ENCODE peak calls at places on chromosomes 16 and 17, in six cellular contexts. E, Y, X, H, R and A are unnamed samples. For H3K4me1, the result is how much of the 10 kb centered on the place peaks cover.

GRCh38 chr16:57146735-57147134 is 39.1 kb downstream of the PSME3IP1 start:
- DNase-seq in R (peak), Y (no peak), X (no peak), H (no peak), E (peak), A (peak)

GRCh38 chr17:38731526-38732294 is 1.6 kb downstream of the CISD3 start:
- DNase-seq in X (no peak), Y (no peak), H (peak), E (no peak), R (no peak), A (no peak)

GRCh38 chr17:63445571-63446217 is 412 bp downstream of the CYB561 start:
- DNase-seq in H (peak), X (peak), R (no peak), Y (peak), E (no peak), A (no peak)

GRCh38 chr17:8670486-8670885 is 40.0 kb upstream of the MYH10 start:
- DNase-seq in X (no peak), H (no peak), R (no peak), Y (no peak), E (no peak), A (no peak)

GRCh38 chr17:29504711-29505110 is 62.1 kb downstream of the ABHD15 start:
- DNase-seq in R (no peak), E (no peak), H (no peak), Y (no peak), X (no peak), A (no peak)

GRCh38 chr16:75566889-75567255 is 693 bp downstream of the GABARAPL2 start:
- DNase-seq in X (no peak), E (no peak), Y (no peak), R (no peak), H (peak), A (no peak)

GRCh38 chr17:49387374-49388289 is 25.6 kb upstream of the ZNF652 start:
- DNase-seq in Y (no peak), X (no peak), E (no peak), H (no peak), R (no peak), A (no peak)

GRCh38 chr16:51392651-51393187 is 241.6 kb upstream of the SALL1 start:
- DNase-seq in E (no peak), X (no peak), R (peak), Y (no peak), H (no peak), A (no peak)

GRCh38 chr17:13727441-13728171 is 125.9 kb upstream of the HS3ST3A1 start:
- DNase-seq in E (no peak), R (no peak), H (no peak), X (no peak), Y (no peak), A (no peak)

GRCh38 chr16:47461598-47462266 is 601 bp downstream of the PHKB start:
- DNase-seq in H (peak), E (peak), X (no peak), R (no peak), Y (no peak), A (peak)

GRCh38 chr16:2954647-2955381 is 9.3 kb upstream of the KREMEN2 start:
- DNase-seq in X (no peak), R (no peak), Y (no peak), E (no peak), H (no peak), A (peak)

GRCh38 chr17:63405741-63406261 is 40.3 kb downstream of the CYB561 start:
- DNase-seq in H (no peak), X (no peak), R (no peak), Y (no peak), E (peak), A (no peak)

GRCh38 chr17:61442878-61443474 is 9.2 kb upstream of the TBX4 start:
- DNase-seq in R (no peak), E (no peak), Y (no peak), X (no peak), H (no peak), A (no peak)

GRCh38 chr17:41824086-41824485 is 11.3 kb downstream of the FKBP10 start:
- DNase-seq in X (no peak), E (no peak), R (no peak), H (no peak), Y (no peak), A (no peak)

GRCh38 chr16:2811703-2812471 is 5.2 kb upstream of the PRSS21 start:
- DNase-seq in R (no peak), X (peak), Y (no peak), H (no peak), E (no peak), A (no peak)

GRCh38 chr16:85616608-85617311 is 3.6 kb downstream of the GSE1 start:
- DNase-seq in E (no peak), X (peak), Y (peak), H (peak), R (peak), A (no peak)

GRCh38 chr17:39753514-39754160 is 15.9 kb downstream of the GRB7 start:
- DNase-seq in E (no peak), R (no peak), H (no peak), Y (peak), X (no peak), A (no peak)

GRCh38 chr17:76683921-76684745 is 26.6 kb downstream of the MXRA7 start:
- DNase-seq in R (peak), E (no peak), H (no peak), X (no peak), Y (no peak), A (no peak)

GRCh38 chr17:31398381-31399275 is 7.2 kb downstream of the RAB11FIP4 start:
- DNase-seq in E (no peak), R (no peak), H (no peak), X (no peak), Y (no peak), A (peak)

GRCh38 chr17:79871131-79871530 is 31.9 kb upstream of the CBX4 start:
- DNase-seq in H (no peak), E (no peak), X (peak), Y (no peak), R (no peak), A (no peak)

GRCh38 chr17:51840688-51841087 is 317.8 kb downstream of the CA10 start:
- DNase-seq in H (no peak), Y (no peak), E (no peak), X (no peak), R (no peak), A (no peak)

GRCh38 chr16:54443839-54444238 is 157.3 kb upstream of the IRX3 start:
- DNase-seq in H (no peak), X (no peak), R (no peak), Y (no peak), E (no peak), A (no peak)

GRCh38 chr17:82754297-82755208 is 2.7 kb downstream of the TBCD start:
- DNase-seq in R (no peak), H (no peak), Y (no peak), X (peak), E (no peak), A (no peak)

GRCh38 chr17:48528153-48528912 is 2.5 kb downstream of the HOXB1 start:
- DNase-seq in H (no peak), Y (no peak), E (no peak), X (no peak), R (no peak), A (no peak)

GRCh38 chr16:82042144-82042543 is 7.1 kb downstream of the HSD17B2 start:
- DNase-seq in H (no peak), Y (no peak), R (no peak), E (no peak), X (no peak), A (no peak)

GRCh38 chr16:87671221-87671620 is 68.9 kb downstream of the JPH3 start:
- DNase-seq in R (no peak), Y (no peak), X (no peak), H (no peak), E (no peak), A (no peak)

GRCh38 chr17:12987120-12987519 is 30.7 kb downstream of the ELAC2 start:
- DNase-seq in R (no peak), Y (no peak), E (no peak), H (no peak), X (no peak), A (no peak)

GRCh38 chr17:17750881-17751280 is 69.6 kb downstream of the RAI1 start:
- DNase-seq in X (no peak), R (no peak), E (no peak), H (no peak), Y (no peak), A (no peak)

GRCh38 chr17:35684046-35684802 is 47.2 kb upstream of the RASL10B start:
- DNase-seq in E (no peak), R (no peak), H (no peak), Y (no peak), X (no peak), A (no peak)

GRCh38 chr17:78394209-78394608 is 15.8 kb downstream of the PGS1 start:
- DNase-seq in E (no peak), H (no peak), Y (no peak), X (no peak), R (no peak), A (no peak)

GRCh38 chr17:47363171-47363570 is 39.4 kb downstream of the EFCAB13 start:
- DNase-seq in E (no peak), R (no peak), Y (no peak), X (no peak), H (no peak), A (no peak)

GRCh38 chr16:11547517-11547916 is 39.2 kb downstream of the LITAF start:
- DNase-seq in H (no peak), R (no peak), X (no peak), Y (no peak), E (no peak), A (no peak)

GRCh38 chr16:86044881-86045600 is 146.1 kb downstream of the IRF8 start:
- DNase-seq in H (peak), X (no peak), E (no peak), R (no peak), Y (peak), A (no peak)

GRCh38 chr17:1563786-1564613 is 1.4 kb upstream of the PITPNA start:
- DNase-seq in X (no peak), H (no peak), Y (no peak), E (no peak), R (no peak), A (no peak)

GRCh38 chr16:19287241-19287640 is 1.7 kb downstream of the CLEC19A start:
- DNase-seq in Y (no peak), E (no peak), X (no peak), H (no peak), R (no peak), A (no peak)
- H3K4me1 ChIP-seq in Y (under half), E (under half), X (under half), H (under half), R (under half), A (under half)

GRCh38 chr17:56557682-56558081 is 35.8 kb upstream of the NOG start:
- DNase-seq in R (no peak), E (no peak), Y (no peak), X (no peak), H (no peak), A (no peak)

DNA sequence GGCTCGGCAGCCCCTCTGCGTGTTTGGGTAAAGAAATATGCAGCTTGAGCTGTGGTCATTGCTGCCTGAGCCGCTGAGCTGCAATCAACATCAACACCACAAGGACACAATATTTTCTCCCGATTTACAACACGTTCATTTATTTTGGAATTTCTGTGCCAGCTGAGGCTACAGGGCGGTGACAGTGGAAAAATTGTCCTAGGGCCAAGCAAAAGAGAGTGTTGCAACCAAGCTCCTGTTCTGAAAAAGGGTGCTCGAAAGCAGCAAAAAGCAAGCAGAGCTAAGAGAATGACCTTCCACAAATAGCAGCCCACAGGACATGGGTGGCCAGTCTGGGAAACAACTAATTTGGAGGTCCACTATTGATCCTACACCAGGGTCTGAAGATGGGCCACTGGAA is 35.4 kb upstream of the NOG start:
- DNase-seq in X (no peak), Y (no peak), H (no peak), E (no peak), R (no peak), A (no peak)
- H3K4me1 ChIP-seq in X (under half), Y (under half), H (under half), E (under half), R (under half), A (under half)

DNA sequence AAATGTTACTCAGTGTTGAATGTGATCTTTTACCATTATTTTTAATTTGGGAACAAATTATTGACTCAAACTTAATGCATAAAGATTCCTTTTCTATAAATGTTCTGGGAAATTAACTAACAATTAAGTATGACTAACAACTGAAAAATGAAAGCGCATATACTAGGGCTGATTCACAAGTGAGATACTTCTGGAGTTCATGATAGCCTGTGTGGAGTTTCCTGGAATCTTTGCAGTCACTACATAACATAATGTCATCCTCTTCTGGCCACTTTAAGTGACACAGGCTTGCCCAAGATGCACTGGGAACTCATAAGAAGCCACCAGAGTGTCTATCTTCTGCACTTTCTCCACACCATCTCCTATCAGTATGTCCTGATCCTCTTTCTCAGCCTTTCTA is 450.3 kb upstream of the CDH11 start:
- DNase-seq in Y (no peak), E (no peak), X (no peak), H (no peak), R (no peak), A (no peak)
- H3K4me1 ChIP-seq in Y (under half), E (under half), X (under half), H (under half), R (under half), A (under half)

DNA sequence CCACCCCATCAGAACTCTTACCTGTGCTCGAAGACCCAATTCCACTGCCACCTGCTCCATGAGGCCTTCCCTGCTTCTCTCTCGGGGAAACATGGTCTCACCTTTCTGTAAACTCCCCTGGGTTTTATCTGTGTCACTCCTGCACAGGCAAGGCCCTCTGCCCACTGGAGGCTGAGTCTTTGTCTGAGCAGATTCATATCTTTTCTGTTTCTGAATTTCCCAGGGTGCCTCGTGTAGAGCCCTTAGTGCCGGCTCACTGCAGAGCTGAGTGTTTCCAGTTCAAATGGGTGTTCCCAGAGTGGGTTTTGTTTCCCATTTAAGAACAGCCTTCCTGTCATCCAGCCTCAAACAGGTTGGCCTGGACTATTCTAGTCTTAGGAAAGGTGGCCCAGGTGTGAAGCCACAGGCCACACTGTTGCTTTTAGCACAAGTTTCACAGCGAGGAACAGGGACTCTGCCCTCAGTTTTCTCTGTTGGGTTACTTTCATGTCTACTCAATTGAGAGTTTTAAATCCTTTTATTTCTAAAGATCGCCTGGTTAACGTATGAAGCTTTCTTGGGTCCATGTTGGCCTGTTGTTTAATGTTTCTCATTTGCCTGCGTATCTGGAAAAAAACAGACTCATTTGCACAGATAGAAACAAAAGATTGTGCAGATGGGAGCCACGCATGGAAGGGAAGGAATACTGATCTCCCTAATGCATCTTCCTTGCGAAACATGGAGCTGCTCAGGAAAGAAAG is 228.7 kb downstream of the MSI2 start:
- DNase-seq in Y (no peak), E (no peak), R (no peak), H (no peak), X (no peak), A (no peak)
- H3K4me1 ChIP-seq in Y (under half), E (under half), R (under half), H (under half), X (under half), A (under half)

DNA sequence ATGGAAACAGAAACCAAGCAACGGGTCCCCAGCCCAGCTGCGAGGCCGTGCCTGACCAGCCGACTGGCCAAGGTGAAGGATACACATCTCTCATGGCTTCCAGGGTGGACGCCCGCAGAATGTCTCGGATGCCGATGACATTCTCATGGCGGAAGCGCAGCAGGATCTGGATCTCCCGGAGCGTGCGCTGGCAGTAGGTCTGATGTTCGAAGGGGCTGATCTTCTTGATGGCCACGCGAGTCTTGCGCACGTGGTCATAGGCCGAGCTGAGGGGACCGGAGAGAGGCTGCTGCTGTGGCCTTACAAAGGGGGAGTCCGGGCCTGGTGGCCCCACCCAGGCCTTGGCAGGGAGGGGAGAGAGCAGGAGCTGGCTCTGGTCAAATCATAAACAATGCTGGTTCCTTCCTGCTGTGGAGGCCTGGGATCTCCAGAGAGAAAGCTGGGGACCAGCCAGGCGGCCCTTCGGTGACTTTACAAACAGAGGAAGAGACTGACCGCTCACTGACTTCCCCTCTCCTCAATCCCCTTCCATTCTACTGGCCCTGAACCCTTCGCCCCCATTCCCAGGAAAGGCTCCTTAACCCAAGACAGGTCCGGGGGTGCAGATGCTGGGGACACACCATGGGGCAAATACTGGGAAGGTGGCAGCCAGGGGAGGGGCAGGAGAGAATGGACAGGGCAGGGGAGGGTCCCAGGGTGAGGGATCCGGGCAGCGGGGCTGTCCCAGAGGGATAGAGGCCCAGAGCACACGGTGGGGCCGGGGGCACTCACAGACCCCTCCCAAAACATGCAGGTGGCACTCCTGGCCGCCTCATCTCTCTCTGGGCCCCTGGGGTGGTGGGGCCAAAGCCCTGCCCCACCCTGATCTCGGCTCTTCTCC is 1.0 kb downstream of the MAPK3 start:
- DNase-seq in H (peak), Y (peak), R (peak), E (no peak), X (peak), A (no peak)
- H3K4me1 ChIP-seq in H (under half), Y (half or more), R (under half), E (half or more), X (under half), A (under half)

DNA sequence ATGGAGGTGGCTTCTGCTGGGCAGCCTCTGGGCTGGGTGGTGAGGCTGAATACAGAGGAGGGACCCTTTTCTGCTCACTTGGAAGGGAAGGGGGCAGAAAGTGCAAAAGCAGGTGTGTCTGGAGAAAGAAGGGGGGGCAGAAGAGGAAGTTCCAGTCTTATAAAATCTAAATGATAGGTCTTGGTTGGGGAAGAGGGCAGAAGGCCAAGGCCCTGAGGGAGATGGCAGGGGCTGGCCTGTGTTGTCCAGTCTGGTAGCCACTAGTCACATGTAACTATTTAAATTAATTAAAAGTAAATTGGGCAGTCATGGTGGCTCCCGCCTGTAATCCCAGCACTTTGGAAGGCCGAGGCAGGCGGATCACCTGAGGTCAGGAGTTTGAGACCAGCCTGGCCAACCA is 2.5 kb upstream of the CAMKK1 start:
- DNase-seq in R (no peak), Y (no peak), H (no peak), E (no peak), X (no peak), A (no peak)
- H3K4me1 ChIP-seq in R (under half), Y (half or more), H (under half), E (under half), X (under half), A (under half)